ENCODE peak calls at places on chromosomes 1 and 21, in ten cellular contexts. X, U, K, N, R, O, P, D, S and A are unnamed samples.

GRCh38 chr1:65623895-65624294 is 168.8 kb upstream of the PDE4B start:
- DNase-seq in K (no peak), S (no peak), P (no peak), D (peak), O (no peak), R (no peak), N (no peak), X (no peak), U (no peak), A (no peak)

GRCh38 chr1:207811319-207811718 is 59.5 kb downstream of the CD46 start:
- DNase-seq in S (no peak), R (no peak), U (no peak), X (no peak), N (no peak), D (no peak), O (no peak), K (no peak), P (no peak), A (no peak)

GRCh38 chr1:65688848-65689247 is 103.8 kb upstream of the PDE4B start:
- DNase-seq in K (no peak), N (no peak), O (no peak), R (no peak), S (no peak), P (no peak), U (no peak), X (no peak), D (no peak), A (no peak)

GRCh38 chr1:179794669-179795068 is 51.6 kb downstream of the FAM163A start:
- DNase-seq in D (peak), N (no peak), R (peak), U (no peak), K (no peak), S (no peak), P (no peak), X (no peak), O (no peak), A (no peak)

GRCh38 chr1:182807907-182808306 is 18.3 kb downstream of the NPL start:
- DNase-seq in O (no peak), X (no peak), S (no peak), U (no peak), R (no peak), K (no peak), D (no peak), N (no peak), P (no peak), A (no peak)

GRCh38 chr21:43362928-43363314 is 64.0 kb downstream of the SIK1 start:
- DNase-seq in O (peak), U (no peak), N (no peak), X (no peak), K (no peak), R (peak), S (peak), P (peak), D (no peak), A (no peak)

GRCh38 chr1:31397360-31398095 is 15.5 kb upstream of the SERINC2 start:
- DNase-seq in U (no peak), P (no peak), S (no peak), R (no peak), X (no peak), N (no peak), K (peak), O (no peak), D (no peak), A (no peak)

GRCh38 chr1:168728452-168729404 is at the start of gene DPT:
- DNase-seq in K (no peak), U (no peak), S (no peak), P (no peak), D (peak), X (no peak), R (no peak), O (no peak), N (no peak), A (no peak)

GRCh38 chr1:150021191-150021688 is 10.7 kb upstream of the OTUD7B start:
- DNase-seq in D (no peak), P (no peak), N (no peak), S (no peak), R (no peak), K (no peak), U (no peak), O (no peak), X (no peak), A (no peak)

GRCh38 chr1:164704954-164705353 is 146.0 kb downstream of the PBX1 start:
- DNase-seq in N (no peak), P (no peak), O (no peak), U (no peak), S (no peak), X (peak), D (no peak), R (no peak), K (no peak), A (no peak)

GRCh38 chr21:14864211-14865021 is 200.4 kb downstream of the NRIP1 start:
- DNase-seq in U (no peak), D (peak), O (peak), S (peak), N (no peak), X (peak), K (peak), P (peak), R (peak), A (peak)

GRCh38 chr21:14863745-14864210 is 201.0 kb downstream of the NRIP1 start:
- DNase-seq in P (no peak), D (peak), R (no peak), S (no peak), N (no peak), X (no peak), K (no peak), O (no peak), U (no peak), A (no peak)

GRCh38 chr21:14866859-14867560 is 197.8 kb downstream of the NRIP1 start:
- DNase-seq in K (peak), U (no peak), D (no peak), P (no peak), R (no peak), O (no peak), S (no peak), X (no peak), N (no peak), A (no peak)

GRCh38 chr21:14858309-14858708 is 206.5 kb downstream of the NRIP1 start:
- DNase-seq in S (no peak), O (no peak), X (no peak), P (no peak), R (no peak), U (no peak), N (no peak), D (no peak), K (no peak), A (no peak)

DNA sequence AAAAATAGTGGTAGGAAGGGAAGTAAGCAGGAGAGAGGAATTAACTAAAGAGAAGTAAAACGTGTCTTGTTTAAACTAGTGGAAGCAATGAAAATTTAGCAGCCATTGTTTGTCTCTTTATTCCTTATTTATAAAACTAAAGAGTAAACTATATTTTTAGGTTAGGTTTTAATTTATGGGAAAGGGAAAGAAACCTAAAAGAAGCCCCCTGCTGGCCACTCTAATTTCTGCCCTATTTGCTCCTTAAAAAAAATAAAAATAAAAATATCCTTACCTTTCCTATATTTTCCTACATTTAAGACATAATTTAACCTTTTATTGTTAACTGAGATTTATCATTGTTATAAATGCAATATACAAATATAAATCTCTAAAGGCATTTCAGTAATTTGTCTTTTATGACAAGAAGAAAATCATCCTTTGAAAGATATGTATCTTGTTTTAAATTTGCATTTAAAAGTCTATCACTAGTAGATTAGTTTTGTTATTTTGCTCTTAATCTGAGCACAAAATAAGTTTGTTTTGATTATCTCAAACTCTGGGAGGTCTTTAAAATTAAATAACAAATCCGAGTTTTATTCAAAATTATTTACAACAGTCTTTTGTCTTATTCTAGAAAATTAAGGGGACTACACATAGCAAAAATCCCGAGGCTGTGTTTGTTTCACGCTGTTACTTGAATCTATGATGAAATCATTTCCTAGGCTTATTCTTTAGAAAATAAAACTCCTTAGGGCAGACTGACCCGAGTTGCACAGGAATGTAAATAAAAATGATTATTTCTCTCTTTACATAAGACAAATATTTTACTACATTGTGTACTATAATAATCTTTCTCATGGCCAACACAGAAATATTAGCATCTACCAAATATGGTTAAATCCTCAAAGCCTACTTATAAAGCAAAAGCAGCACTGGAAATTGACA is 201.7 kb downstream of the NRIP1 start:
- DNase-seq in N (no peak), O (peak), K (no peak), X (peak), P (no peak), U (no peak), S (peak), R (peak), D (peak), A (no peak)
- TF ChIP-seq CTCF in N (peak), O (peak), K (peak), X (peak), P (peak), U (peak), S (peak), R (peak), D (peak), A (peak)

GRCh38 chr1:155000725-155001437 is 1.7 kb upstream of the ZBTB7B start:
- DNase-seq in X (peak), N (peak), S (peak), D (peak), O (peak), R (peak), P (peak), U (peak), K (peak), A (peak)
- TF ChIP-seq CTCF in X (no peak), N (no peak), S (no peak), D (no peak), O (peak), R (no peak), P (no peak), U (no peak), K (no peak), A (no peak)

DNA sequence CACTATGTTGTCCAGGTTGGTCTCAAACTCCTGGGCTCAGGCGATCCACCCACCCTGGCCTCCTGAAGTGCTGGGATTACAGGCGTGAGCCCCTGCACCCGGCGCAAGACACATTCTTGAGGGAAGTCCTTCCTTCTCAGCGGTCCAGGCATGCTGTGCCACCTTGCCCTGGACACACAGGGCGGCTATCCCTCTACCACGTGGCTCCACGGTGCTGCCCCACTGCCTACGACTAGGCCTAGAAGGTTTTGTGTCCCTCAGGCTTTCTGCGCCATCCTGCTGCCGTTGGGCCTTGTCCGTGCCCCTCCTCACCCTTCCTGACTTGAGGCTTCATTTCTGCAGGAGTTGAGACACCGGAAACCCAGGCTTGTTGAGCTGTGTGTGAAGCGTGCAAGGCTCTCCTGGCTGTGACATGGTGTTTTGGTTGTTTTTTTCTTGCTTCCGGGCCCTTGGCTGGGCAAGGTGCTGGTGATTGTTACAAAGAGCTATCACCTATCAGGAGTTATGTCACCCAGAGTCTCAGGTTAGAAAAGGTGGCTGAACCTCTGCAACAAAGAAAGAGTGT is 13.9 kb downstream of the C1orf174 start:
- DNase-seq in O (no peak), K (no peak), S (no peak), U (no peak), X (no peak), P (no peak), D (no peak), R (no peak), N (no peak), A (no peak)
- TF ChIP-seq CTCF in O (no peak), K (no peak), S (no peak), U (no peak), X (no peak), P (no peak), D (no peak), R (no peak), N (no peak), A (no peak)

DNA sequence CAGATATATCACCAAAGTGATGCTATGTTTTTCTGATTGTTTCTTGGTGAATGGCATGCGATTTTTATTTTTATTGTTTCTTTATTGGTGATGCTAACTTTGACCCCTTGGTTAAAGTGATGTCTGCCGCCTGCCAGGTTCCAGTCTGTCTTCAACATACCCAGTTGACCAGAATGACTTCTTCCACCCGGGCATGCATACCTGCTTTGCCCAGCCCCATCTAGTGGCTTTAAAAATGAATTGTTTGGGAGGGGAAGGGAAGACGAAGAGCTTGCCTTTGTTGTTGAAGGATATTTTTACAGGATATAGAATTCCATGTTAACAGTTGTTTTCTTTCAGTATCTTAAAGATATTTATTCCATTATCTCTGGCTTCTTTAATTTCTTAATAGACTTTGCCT is 65.1 kb downstream of the ATG4C start:
- DNase-seq in X (peak), O (peak), P (no peak), K (no peak), S (no peak), R (no peak), D (no peak), U (no peak), N (peak), A (no peak)
- TF ChIP-seq CTCF in X (peak), O (peak), P (no peak), K (no peak), S (no peak), R (peak), D (peak), U (no peak), N (no peak), A (no peak)

GRCh38 chr1:241815957-241816356 is 32.0 kb upstream of the EXO1 start:
- DNase-seq in P (no peak), N (no peak), S (no peak), D (no peak), K (no peak), U (no peak), R (no peak), O (no peak), X (no peak), A (no peak)
- TF ChIP-seq CTCF in P (no peak), N (no peak), S (no peak), D (no peak), K (no peak), U (no peak), R (no peak), O (no peak), X (no peak), A (no peak)

DNA sequence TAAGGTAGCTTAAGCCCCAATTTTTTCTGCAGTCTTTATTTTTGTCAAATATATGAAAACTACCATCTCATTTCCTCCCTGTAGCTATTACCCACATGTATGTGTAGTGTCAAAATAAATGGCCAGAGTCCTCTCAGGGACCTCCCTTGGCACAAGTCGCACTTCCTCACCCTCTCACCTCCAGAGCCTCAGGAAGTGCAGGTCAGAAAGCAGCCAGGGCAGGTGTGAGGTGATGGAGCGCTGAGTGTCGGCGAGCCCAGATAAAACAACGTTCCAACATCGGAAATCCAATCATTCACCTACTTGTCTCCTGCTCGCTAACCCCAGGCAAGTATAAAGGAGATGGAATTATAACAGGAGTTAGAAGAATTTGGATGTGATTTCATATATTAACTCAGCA is 76.6 kb upstream of the ERG start:
- DNase-seq in R (no peak), P (no peak), N (no peak), D (no peak), O (no peak), X (no peak), S (no peak), U (no peak), K (no peak), A (no peak)
- TF ChIP-seq CTCF in R (no peak), P (no peak), N (no peak), D (no peak), O (no peak), X (no peak), S (no peak), U (no peak), K (no peak), A (no peak)

GRCh38 chr1:111884772-111885443 is 104.6 kb downstream of the KCND3 start:
- DNase-seq in P (no peak), X (no peak), D (no peak), K (no peak), S (no peak), R (no peak), N (no peak), U (no peak), O (no peak), A (no peak)
- TF ChIP-seq CTCF in P (no peak), X (no peak), D (no peak), K (no peak), S (no peak), R (no peak), N (no peak), U (no peak), O (peak), A (no peak)

GRCh38 chr1:91617242-91617837 is 116.7 kb downstream of the CDC7 start:
- DNase-seq in O (no peak), U (no peak), R (peak), D (no peak), S (peak), K (no peak), N (no peak), X (peak), P (no peak), A (peak)
- TF ChIP-seq CTCF in O (no peak), U (no peak), R (peak), D (no peak), S (no peak), K (no peak), N (no peak), X (peak), P (no peak), A (peak)

GRCh38 chr21:45289655-45290515 is 2.2 kb upstream of the POFUT2 start:
- DNase-seq in O (no peak), N (no peak), X (no peak), K (no peak), P (no peak), R (no peak), D (peak), U (no peak), S (no peak), A (no peak)
- TF ChIP-seq CTCF in O (peak), N (no peak), X (peak), K (no peak), P (no peak), R (peak), D (peak), U (no peak), S (no peak), A (no peak)